ENCODE peak calls at places on chromosome 12, in six cellular contexts. H is tibial artery; G is NCI-H2029 treated with DMSO at 0.1 percent for 48 hours; Q is activated T-helper 1 cell treated with anti-CD3 and anti-CD28 coated beads, Interleukin-2, amount 50 U/mL, for 16 hours; O is NT2/D1; P is EH. Z is an unnamed sample.
A peak's percentile ranks its signal among the peaks of the same experiment; 100 is the strongest.

GRCh38 chr12:128069359-128069997 is 197.5 kb upstream of the TMEM132C start:
- DNase-seq in P (peak; percentile 64), O (peak; percentile 68), H (no peak), Q (no peak), G (peak; percentile 75), Z (no peak)

GRCh38 chr12:92389466-92389865 is 243.8 kb upstream of the BTG1 start:
- DNase-seq in O (no peak), Q (no peak), P (no peak), H (no peak), G (no peak), Z (no peak)

GRCh38 chr12:109759595-109759994 is 46.0 kb downstream of the FAM222A start:
- DNase-seq in H (peak; percentile 10), O (no peak), Q (no peak), G (no peak), P (no peak), Z (no peak)

GRCh38 chr12:11433664-11434063 is 38.3 kb upstream of the PRB2 start:
- DNase-seq in O (no peak), Q (no peak), G (no peak), H (no peak), P (no peak), Z (no peak)

GRCh38 chr12:84763112-84763511 is 149.5 kb downstream of the SLC6A15 start:
- DNase-seq in H (no peak), O (no peak), G (no peak), P (peak; percentile 85), Q (no peak), Z (no peak)

GRCh38 chr12:112714166-112714565 is 77.4 kb upstream of the RPH3A start:
- DNase-seq in O (no peak), H (no peak), G (no peak), P (no peak), Q (no peak), Z (no peak)

GRCh38 chr12:132578826-132579225 is 31.6 kb downstream of the LRCOL1 start:
- DNase-seq in P (no peak), H (no peak), G (no peak), O (no peak), Q (no peak), Z (no peak)

GRCh38 chr12:11884661-11885060 is 186.1 kb upstream of the BCL2L14 start:
- DNase-seq in P (peak; percentile 35), O (no peak), H (no peak), Q (no peak), G (no peak), Z (no peak)

GRCh38 chr12:101642115-101643067 is 47.6 kb downstream of the MYBPC1 start:
- DNase-seq in O (peak; percentile 39), Q (peak; percentile 0), G (peak; percentile 18), P (no peak), H (no peak), Z (no peak)

GRCh38 chr12:52213541-52214420 is 19.3 kb upstream of the KRT7 start:
- DNase-seq in G (peak; percentile 38), Q (no peak), P (peak; percentile 85), O (peak; percentile 85), H (peak; percentile 65), Z (peak; percentile 91)

GRCh38 chr12:106773286-106773685 is 1.2 kb upstream of the RIC8B start:
- DNase-seq in Q (no peak), O (no peak), P (no peak), H (no peak), G (no peak), Z (no peak)

GRCh38 chr12:75635606-75636444 is 124.4 kb upstream of the KRR1 start:
- DNase-seq in H (no peak), Q (no peak), O (no peak), P (peak; percentile 78), G (no peak), Z (no peak)

GRCh38 chr12:42926232-42926631 is 336.7 kb upstream of the PRICKLE1 start:
- DNase-seq in O (no peak), H (no peak), P (no peak), Q (no peak), G (no peak), Z (no peak)

GRCh38 chr12:47758834-47759690 is at the start of gene RAPGEF3:
- DNase-seq in H (peak; percentile 83), O (peak; percentile 42), G (peak; percentile 61), Q (peak; percentile 58), P (peak; percentile 86), Z (peak; percentile 95)

GRCh38 chr12:94731733-94732360 is 81.5 kb upstream of the TMCC3 start:
- DNase-seq in G (no peak), O (no peak), P (no peak), Q (no peak), H (no peak), Z (no peak)

GRCh38 chr12:129076466-129077325 is 223.4 kb downstream of the GLT1D1 start:
- DNase-seq in O (no peak), P (no peak), Q (no peak), H (no peak), G (peak; percentile 51), Z (no peak)

GRCh38 chr12:3269594-3269993 is 192.4 kb downstream of the TSPAN9 start:
- DNase-seq in H (no peak), O (no peak), P (no peak), G (no peak), Q (no peak), Z (no peak)